ENCODE peak calls at places on chromosomes 13 and 19, in seven cellular contexts. P is transverse colon, N is IMR-90, D is heart left ventricle, W is Peyer's patch, X is tibial nerve, U is stomach. F is an unnamed sample.

GRCh38 chr19:38665950-38666661 is 18.7 kb downstream of the ACTN4 start:
- DNase-seq in P (peak), W (no peak), N (peak), X (peak), U (no peak), D (peak), F (peak)

GRCh38 chr13:76438050-76438449 is 448.2 kb downstream of the KCTD12 start:
- DNase-seq in W (no peak), N (peak), P (no peak), D (no peak), X (no peak), U (no peak), F (no peak)

GRCh38 chr13:21348771-21349170 is 110.3 kb downstream of the ZDHHC20 start:
- DNase-seq in P (no peak), D (no peak), N (no peak), U (no peak), X (no peak), W (no peak), F (no peak)

GRCh38 chr13:104779311-104779710 is 1713.1 kb upstream of the SLC10A2 start:
- DNase-seq in W (no peak), U (no peak), D (no peak), P (no peak), N (peak), X (no peak), F (no peak)

GRCh38 chr13:47901451-47901850 is 99.6 kb downstream of the SUCLA2 start:
- DNase-seq in U (no peak), P (no peak), X (no peak), N (peak), W (no peak), D (no peak), F (no peak)

GRCh38 chr19:41323430-41324125 is 13.6 kb downstream of the CCDC97 start:
- DNase-seq in D (peak), U (peak), W (no peak), N (peak), X (peak), P (peak), F (peak)

GRCh38 chr13:53005631-53006030 is 23.0 kb upstream of the OLFM4 start:
- DNase-seq in W (no peak), P (no peak), N (no peak), U (no peak), D (no peak), X (no peak), F (no peak)

GRCh38 chr13:45441633-45442032 is 23.1 kb upstream of the COG3 start:
- DNase-seq in P (no peak), X (no peak), D (no peak), U (no peak), N (peak), W (no peak), F (peak)

GRCh38 chr13:39044536-39044935 is 6.3 kb downstream of the NHLRC3 start:
- DNase-seq in U (no peak), N (no peak), P (no peak), X (no peak), W (no peak), D (no peak), F (no peak)

GRCh38 chr19:1875646-1876493 is 9.4 kb downstream of the ABHD17A start:
- DNase-seq in X (peak), N (peak), P (peak), U (peak), W (peak), D (peak), F (peak)

GRCh38 chr13:47148543-47148942 is 251.7 kb upstream of the HTR2A start:
- DNase-seq in P (no peak), U (no peak), D (no peak), N (no peak), X (no peak), W (no peak), F (no peak)

GRCh38 chr19:6729573-6730152 is 7.7 kb downstream of the GPR108 start:
- DNase-seq in P (no peak), U (no peak), X (no peak), N (no peak), W (no peak), D (no peak), F (no peak)

GRCh38 chr19:46480409-46480808 is 9.0 kb upstream of the PNMA8A start:
- DNase-seq in W (no peak), U (no peak), P (peak), X (no peak), D (peak), N (peak), F (no peak)

GRCh38 chr13:106088094-106088493 is 447.4 kb downstream of the EFNB2 start:
- DNase-seq in N (peak), W (no peak), D (no peak), X (no peak), U (no peak), P (no peak), F (no peak)

GRCh38 chr13:27309967-27310598 is 39.5 kb downstream of the RASL11A start:
- DNase-seq in U (no peak), D (no peak), X (no peak), N (peak), W (no peak), P (no peak), F (no peak)

DNA sequence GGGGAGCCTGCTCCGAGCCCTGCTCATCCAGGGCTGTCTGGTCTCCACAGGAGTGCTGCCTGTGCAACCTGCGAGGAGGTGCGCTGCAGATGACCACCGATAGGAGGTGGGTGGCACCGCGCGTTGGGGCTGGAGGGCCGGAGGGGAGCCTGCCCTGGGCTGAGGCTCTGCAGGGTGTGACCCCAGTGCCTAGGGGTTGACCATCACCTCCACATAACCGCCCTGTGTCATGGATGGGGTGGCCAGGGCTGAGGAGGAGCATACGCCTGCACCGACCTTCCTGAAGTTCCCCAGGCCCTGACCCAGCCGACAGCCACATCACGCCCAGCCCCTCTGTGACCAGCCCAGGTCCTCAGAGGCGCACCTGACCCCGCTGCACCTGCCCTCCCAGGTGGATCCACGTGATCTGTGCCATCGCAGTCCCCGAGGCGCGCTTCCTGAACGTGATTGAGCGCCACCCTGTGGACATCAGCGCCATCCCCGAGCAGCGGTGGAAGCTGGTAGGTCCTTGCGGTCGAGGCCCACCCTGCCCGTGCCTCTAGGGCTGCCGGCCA is 168.7 kb downstream of the KDM4B start:
- DNase-seq in D (no peak), W (no peak), P (no peak), U (no peak), N (no peak), X (no peak), F (no peak)
- TF ChIP-seq CTCF in D (no peak), W (no peak), P (no peak), U (no peak), N (no peak), X (no peak), F (no peak)

DNA sequence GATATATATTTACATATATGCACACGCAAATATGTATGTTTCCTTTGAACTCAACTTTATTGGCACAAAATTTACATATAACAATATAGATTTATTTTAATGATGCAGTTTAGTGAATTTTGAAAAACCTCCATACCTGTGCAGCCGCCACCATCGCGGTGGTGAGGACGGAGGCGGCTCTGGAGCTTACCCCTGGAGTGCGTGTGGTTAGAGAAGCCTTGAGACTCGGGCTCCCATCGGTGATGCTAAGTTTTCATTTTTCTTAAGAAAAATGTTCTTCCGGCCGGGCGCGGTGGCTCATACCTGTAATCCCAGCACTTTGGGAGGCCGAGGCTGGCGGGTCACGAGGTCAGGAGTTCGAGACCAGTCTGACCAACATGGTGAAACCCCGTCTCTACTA is 31.8 kb downstream of the GJA3 start:
- DNase-seq in W (no peak), D (no peak), P (no peak), X (no peak), N (no peak), U (no peak), F (peak)
- H3K4me3 ChIP-seq in W (no peak), D (no peak), P (no peak), X (no peak), N (no peak), U (peak), F (no peak)

GRCh38 chr13:99983401-99984133 is 2.0 kb downstream of the ZIC2 start:
- DNase-seq in U (no peak), D (no peak), P (no peak), W (no peak), N (no peak), X (no peak), F (no peak)

GRCh38 chr13:99982021-99982740 is 597 bp downstream of the ZIC2 start:
- DNase-seq in N (no peak), U (no peak), X (no peak), D (no peak), W (peak), P (no peak), F (no peak)

GRCh38 chr13:99982741-99983400 is 1.3 kb downstream of the ZIC2 start:
- DNase-seq in N (no peak), W (no peak), D (no peak), P (no peak), U (no peak), X (no peak), F (no peak)

GRCh38 chr13:99979453-99980200 is 2.0 kb upstream of the ZIC2 start:
- DNase-seq in P (no peak), N (no peak), D (no peak), X (no peak), W (no peak), U (peak), F (no peak)

DNA sequence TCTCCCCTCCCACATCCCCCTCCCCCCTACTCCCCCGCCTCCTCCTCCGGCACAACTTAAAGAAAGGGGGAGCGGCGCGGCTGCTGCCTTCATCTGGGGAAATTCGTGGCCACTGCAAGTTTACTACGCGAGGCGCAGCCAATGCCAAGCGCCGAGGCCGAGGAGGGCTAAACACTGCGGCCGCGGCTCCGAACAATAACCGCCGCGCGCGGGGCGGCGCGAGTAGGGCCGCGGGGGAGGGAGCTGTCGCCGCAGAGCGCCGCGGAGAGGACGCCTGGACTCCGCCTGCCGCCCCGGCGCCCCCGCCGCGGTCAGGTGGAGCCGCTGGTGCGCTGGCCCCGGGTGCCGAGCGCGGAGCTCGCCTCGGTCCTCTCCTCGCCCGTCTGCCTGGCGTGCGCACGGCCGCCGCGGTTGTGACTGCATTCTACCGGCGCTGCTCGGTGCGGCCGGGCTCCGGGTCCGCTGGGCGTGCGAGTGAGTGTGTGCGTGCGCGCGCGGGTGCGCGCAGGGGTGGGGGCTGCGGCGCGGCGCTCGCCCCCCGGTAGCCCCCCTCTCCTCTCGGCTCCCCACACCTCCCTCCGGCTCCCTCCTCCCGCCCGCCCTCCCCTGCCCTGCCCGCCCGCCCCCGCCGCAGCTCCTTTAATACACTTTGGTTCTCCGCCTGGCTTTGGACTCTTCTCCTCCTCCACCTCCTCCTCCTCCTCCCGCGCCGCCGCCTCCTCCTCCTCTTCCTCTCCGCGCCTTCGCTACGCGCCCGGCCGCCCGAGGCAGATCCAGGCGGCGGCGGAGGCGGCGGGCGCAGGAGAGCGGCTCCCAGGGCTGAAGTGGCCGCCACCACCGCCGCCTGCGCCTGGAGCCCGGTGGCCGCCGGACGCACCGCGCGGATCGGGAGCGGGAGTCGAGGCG is at the start of gene ZIC2:
- DNase-seq in W (peak), P (no peak), N (no peak), D (no peak), X (no peak), U (no peak), F (no peak)
- TF ChIP-seq POLR2A in W (no peak), P (no peak), N (no peak), D (no peak), X (no peak), U (no peak), F (no peak)

GRCh38 chr19:55703790-55704215 is 28.8 kb downstream of the EPN1 start:
- DNase-seq in X (no peak), D (no peak), N (no peak), W (peak), P (peak), U (peak), F (no peak)

GRCh38 chr19:55700813-55701212 is 25.8 kb downstream of the EPN1 start:
- DNase-seq in U (no peak), P (no peak), N (no peak), D (no peak), X (no peak), W (no peak), F (no peak)

GRCh38 chr19:55702131-55702627 is 27.2 kb downstream of the EPN1 start:
- DNase-seq in U (peak), D (no peak), X (no peak), W (no peak), P (no peak), N (no peak), F (no peak)

GRCh38 chr19:55705972-55706371 is 30.9 kb downstream of the EPN1 start:
- DNase-seq in X (no peak), U (no peak), W (no peak), P (no peak), D (no peak), N (no peak), F (no peak)

DNA sequence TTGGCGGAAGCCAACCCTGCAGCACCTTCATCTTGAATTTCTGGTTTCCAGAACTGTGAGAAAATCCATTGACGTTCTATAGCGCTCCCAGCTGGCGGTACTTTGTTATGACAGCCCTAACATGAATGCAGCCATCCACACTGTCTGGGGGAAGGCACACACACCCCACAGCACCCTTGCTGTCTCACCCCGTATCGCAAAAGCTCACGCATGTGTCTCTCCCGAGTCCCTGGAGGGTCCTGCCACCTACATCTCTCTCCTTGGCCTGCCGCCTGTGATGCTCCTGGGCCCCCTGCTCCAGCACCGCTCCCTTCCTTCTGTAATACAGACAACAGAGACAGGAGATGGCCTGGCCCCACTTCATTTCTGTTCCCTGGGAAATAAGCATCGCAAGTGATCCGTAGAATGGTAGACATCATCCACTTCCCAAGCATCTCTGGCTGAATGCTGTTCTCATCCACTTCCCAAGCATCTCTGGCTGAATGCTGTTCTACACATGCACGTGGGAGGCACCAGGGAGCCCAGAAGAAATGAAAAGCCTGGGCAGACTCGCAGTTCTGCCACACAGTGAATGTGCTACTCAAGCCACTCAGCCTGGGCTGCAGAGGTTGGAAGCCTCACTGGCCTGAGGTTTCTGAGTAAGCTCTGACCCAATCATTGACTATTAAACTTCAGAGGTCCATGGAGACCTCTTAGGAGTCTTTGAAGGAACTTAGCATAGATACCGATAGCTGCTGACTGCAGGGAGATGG is 29.6 kb downstream of the EPN1 start:
- DNase-seq in N (no peak), X (no peak), U (no peak), P (no peak), D (no peak), W (no peak), F (no peak)
- TF ChIP-seq CTCF in N (no peak), X (no peak), U (no peak), P (peak), D (no peak), W (no peak), F (no peak)

DNA sequence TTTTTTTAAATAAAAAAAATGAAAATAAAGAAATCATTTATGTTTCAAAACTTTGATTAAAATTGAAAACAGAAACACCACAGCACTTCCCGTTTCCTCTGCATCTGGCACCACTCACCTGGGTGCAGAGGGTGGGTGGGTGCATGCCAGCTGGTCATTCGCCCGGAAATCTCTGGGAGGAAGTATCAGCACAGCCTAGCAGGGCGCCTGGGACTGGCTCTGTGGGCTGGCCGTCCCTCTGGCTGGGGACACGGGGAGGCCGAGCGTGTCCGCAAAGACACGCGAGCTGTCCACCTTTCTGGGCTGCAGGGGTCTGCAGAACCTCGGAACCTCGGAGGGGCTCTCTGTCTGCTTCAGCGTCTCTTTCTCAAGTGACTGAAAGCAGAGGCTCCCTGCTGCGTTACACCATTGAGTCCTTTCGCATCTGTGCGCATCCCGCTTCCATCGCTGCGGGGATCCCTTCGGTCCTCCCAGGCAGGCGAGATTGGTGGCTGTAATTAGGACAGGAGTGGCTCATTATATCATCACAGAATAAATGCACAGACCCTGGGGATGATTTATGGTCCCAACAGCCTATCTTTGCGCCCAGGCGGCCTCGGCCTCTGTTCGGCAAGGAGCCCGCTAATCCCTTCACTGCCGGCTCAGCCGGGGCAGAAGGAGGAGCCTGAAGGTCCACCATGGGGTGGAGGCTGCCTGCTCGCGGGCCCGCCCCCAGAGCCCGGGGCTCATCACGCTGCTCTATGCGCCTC is 17.2 kb downstream of the CRTC1 start:
- DNase-seq in P (peak), W (peak), D (peak), N (peak), X (peak), U (peak), F (peak)
- H3K4me3 ChIP-seq in P (peak), W (peak), D (peak), N (peak), X (peak), U (peak), F (no peak)

GRCh38 chr13:99980201-99981114 is 1.1 kb upstream of the ZIC2 start:
- DNase-seq in P (peak), U (peak), N (peak), W (peak), D (no peak), X (no peak), F (no peak)
- TF ChIP-seq POLR2A in P (no peak), U (no peak), N (no peak), W (no peak), D (no peak), X (no peak), F (no peak)